ENCODE peak calls at places on chromosomes 2 and 18, in four cellular contexts. One of them, this sample, is unnamed. For H3K4me1 and H3K27me3, the result is how much of the 10 kb centered on the place peaks cover.

GRCh38 chr2:172285010-172285621 is 142.3 kb upstream of the ITGA6 start:
- DNase-seq in astrocyte: peak
- DNase-seq in stomach: no peak
- DNase-seq in esophagus squamous epithelium: no peak
- DNase-seq in this sample: peak

GRCh38 chr2:237193436-237193835 is 107.7 kb downstream of the COPS8 start:
- DNase-seq in astrocyte: no peak
- DNase-seq in esophagus squamous epithelium: no peak
- DNase-seq in stomach: no peak
- DNase-seq in this sample: no peak

GRCh38 chr2:129233751-129234406 is 745.6 kb upstream of the RAB6C start:
- DNase-seq in astrocyte: no peak
- DNase-seq in stomach: no peak
- DNase-seq in esophagus squamous epithelium: no peak
- DNase-seq in this sample: peak

GRCh38 chr2:105868060-105868459 is 123.3 kb downstream of the NCK2 start:
- DNase-seq in stomach: no peak
- DNase-seq in esophagus squamous epithelium: no peak
- DNase-seq in astrocyte: no peak
- DNase-seq in this sample: no peak

GRCh38 chr2:217054791-217055190 is 194.9 kb upstream of the TNP1 start:
- DNase-seq in stomach: no peak
- DNase-seq in esophagus squamous epithelium: no peak
- DNase-seq in astrocyte: peak
- DNase-seq in this sample: peak

GRCh38 chr2:96336873-96337272 is 1.3 kb downstream of the NCAPH start:
- DNase-seq in esophagus squamous epithelium: no peak
- DNase-seq in stomach: no peak
- DNase-seq in astrocyte: no peak
- DNase-seq in this sample: no peak

GRCh38 chr2:58535182-58535581 is 294.1 kb upstream of the FANCL start:
- DNase-seq in stomach: no peak
- DNase-seq in esophagus squamous epithelium: no peak
- DNase-seq in astrocyte: no peak
- DNase-seq in this sample: no peak

GRCh38 chr2:20129320-20130274 is 78.2 kb upstream of the LAPTM4A start:
- DNase-seq in stomach: peak
- DNase-seq in astrocyte: no peak
- DNase-seq in esophagus squamous epithelium: no peak
- DNase-seq in this sample: no peak

GRCh38 chr2:217741381-217741955 is 261.3 kb downstream of the TNS1 start:
- DNase-seq in esophagus squamous epithelium: no peak
- DNase-seq in stomach: no peak
- DNase-seq in astrocyte: no peak
- DNase-seq in this sample: no peak

GRCh38 chr2:44817673-44818335 is 123.7 kb upstream of the SIX3 start:
- DNase-seq in stomach: no peak
- DNase-seq in esophagus squamous epithelium: no peak
- DNase-seq in astrocyte: no peak
- DNase-seq in this sample: no peak

GRCh38 chr2:169276045-169276444 is 86.3 kb downstream of the LRP2 start:
- DNase-seq in stomach: no peak
- DNase-seq in esophagus squamous epithelium: no peak
- DNase-seq in astrocyte: no peak
- DNase-seq in this sample: peak

GRCh38 chr2:201795608-201796477 is 10.5 kb upstream of the CDK15 start:
- DNase-seq in esophagus squamous epithelium: no peak
- DNase-seq in astrocyte: peak
- DNase-seq in stomach: no peak
- DNase-seq in this sample: peak

GRCh38 chr2:163345795-163346573 is 389.8 kb downstream of the FIGN start:
- DNase-seq in esophagus squamous epithelium: no peak
- DNase-seq in stomach: no peak
- DNase-seq in astrocyte: peak
- DNase-seq in this sample: peak

GRCh38 chr18:10013621-10014543 is 100.1 kb downstream of the VAPA start:
- DNase-seq in stomach: no peak
- DNase-seq in esophagus squamous epithelium: no peak
- DNase-seq in astrocyte: no peak
- DNase-seq in this sample: no peak

GRCh38 chr2:184336688-184337087 is 261.6 kb upstream of the ZNF804A start:
- DNase-seq in stomach: no peak
- DNase-seq in esophagus squamous epithelium: no peak
- DNase-seq in astrocyte: peak
- DNase-seq in this sample: no peak

GRCh38 chr2:113219889-113220641 is 46.3 kb downstream of the PSD4 start:
- DNase-seq in astrocyte: no peak
- DNase-seq in stomach: peak
- DNase-seq in esophagus squamous epithelium: no peak
- DNase-seq in this sample: peak

GRCh38 chr2:196259507-196260481 is 88.4 kb upstream of the STK17B start:
- DNase-seq in astrocyte: peak
- DNase-seq in esophagus squamous epithelium: no peak
- DNase-seq in stomach: no peak
- DNase-seq in this sample: peak

GRCh38 chr2:99166218-99166617 is 11.5 kb downstream of the LIPT1 start:
- DNase-seq in stomach: no peak
- DNase-seq in astrocyte: no peak
- DNase-seq in esophagus squamous epithelium: no peak
- DNase-seq in this sample: no peak

GRCh38 chr2:172375247-172375646 is 52.1 kb upstream of the ITGA6 start:
- DNase-seq in esophagus squamous epithelium: no peak
- DNase-seq in astrocyte: no peak
- DNase-seq in stomach: no peak
- DNase-seq in this sample: no peak

GRCh38 chr18:75276813-75277628 is 66.4 kb downstream of the TSHZ1 start:
- DNase-seq in stomach: no peak
- DNase-seq in astrocyte: peak
- DNase-seq in esophagus squamous epithelium: no peak
- DNase-seq in this sample: no peak

DNA sequence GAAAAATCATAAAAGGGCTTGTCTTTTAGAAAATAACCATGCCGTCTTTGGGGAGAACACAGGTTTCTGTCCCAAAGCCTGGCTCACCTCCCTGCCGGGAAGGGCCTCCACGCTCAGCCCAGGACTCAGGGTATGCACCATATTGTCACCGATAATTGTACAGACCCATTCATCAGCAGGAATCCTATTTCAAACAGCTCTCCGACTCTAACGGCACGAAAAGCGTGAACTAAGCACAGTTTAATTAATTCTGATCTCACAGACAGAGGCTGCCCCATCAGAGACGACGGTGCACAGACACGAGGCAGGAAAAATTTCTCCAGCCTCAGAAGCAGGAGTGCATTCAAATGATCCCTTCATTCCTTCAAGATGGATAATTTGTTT is 276.2 kb downstream of the MYCN start:
- DNase-seq in astrocyte: no peak
- DNase-seq in stomach: no peak
- DNase-seq in esophagus squamous epithelium: no peak
- DNase-seq in this sample: no peak
- TF ChIP-seq CTCF in astrocyte: no peak
- TF ChIP-seq CTCF in stomach: no peak
- TF ChIP-seq CTCF in esophagus squamous epithelium: no peak
- TF ChIP-seq CTCF in this sample: no peak

DNA sequence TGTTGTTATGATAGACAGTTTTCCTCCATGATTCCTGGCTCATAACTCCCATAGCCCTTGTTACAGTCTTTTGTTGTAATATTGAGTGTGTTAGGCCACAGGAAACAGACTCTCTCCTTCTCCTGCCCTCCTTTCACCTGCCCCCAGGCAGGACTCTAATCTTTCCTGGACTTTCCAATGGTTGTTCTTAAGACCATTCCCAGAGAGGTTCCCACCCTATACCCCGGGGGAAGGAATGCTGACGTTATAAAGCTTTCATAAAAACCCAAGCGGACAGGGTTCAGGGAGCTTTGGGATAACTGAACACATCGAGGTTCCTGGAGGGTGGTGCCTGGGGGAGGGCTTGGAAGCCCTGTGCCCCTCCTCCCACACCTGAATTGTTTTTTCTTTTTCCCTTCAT is 2.8 kb upstream of the EFR3B start:
- DNase-seq in esophagus squamous epithelium: no peak
- DNase-seq in stomach: no peak
- DNase-seq in astrocyte: no peak
- DNase-seq in this sample: no peak
- H3K4me1 ChIP-seq in esophagus squamous epithelium: under half
- H3K4me1 ChIP-seq in stomach: under half
- H3K4me1 ChIP-seq in astrocyte: under half
- H3K4me1 ChIP-seq in this sample: under half

GRCh38 chr2:140472676-140473075 is 1658.1 kb downstream of the LRP1B start:
- DNase-seq in esophagus squamous epithelium: no peak
- DNase-seq in astrocyte: no peak
- DNase-seq in stomach: no peak
- DNase-seq in this sample: no peak

DNA sequence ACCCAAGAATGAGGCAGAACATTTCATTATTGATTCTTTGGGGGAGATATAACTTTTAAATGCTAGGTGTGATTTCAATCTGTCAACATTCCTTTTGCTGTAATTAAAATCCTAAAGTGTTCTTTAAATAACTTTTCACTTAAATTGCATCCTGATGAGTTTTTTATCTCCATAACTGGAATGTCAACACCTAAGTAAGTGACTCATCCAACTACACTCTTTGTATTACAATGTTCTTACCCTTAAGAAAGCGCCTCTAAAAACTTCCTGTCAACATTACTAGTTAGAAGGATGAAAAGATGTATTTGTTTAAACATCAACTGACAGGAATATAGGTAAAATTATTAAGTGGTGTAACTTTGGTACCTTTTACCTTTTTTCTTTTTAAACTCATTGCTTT is 1657.0 kb downstream of the LRP1B start:
- DNase-seq in esophagus squamous epithelium: no peak
- DNase-seq in astrocyte: no peak
- DNase-seq in stomach: no peak
- DNase-seq in this sample: no peak
- H3K27me3 ChIP-seq in esophagus squamous epithelium: under half
- H3K27me3 ChIP-seq in astrocyte: under half
- H3K27me3 ChIP-seq in stomach: under half
- H3K27me3 ChIP-seq in this sample: under half

DNA sequence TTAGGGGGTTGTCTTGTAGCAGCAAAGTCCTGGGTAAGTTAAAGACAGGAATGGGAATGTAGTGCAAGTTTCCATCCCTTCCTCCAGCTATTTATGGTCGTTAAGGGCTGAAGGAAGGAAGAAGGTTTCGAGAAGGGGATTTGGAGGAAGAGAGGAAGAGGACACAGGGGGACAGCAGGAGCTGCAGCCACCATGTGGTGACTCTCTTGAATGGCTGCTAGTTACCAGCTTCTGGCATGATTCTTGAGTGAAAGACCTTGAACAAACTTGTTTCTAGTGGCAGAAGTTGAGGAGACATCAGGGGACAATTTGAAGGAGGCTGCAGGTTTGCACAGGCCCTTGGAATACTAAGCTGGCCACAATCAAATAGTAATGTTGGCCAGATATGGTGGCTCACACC is 116.6 kb downstream of the MTX2 start:
- DNase-seq in astrocyte: no peak
- DNase-seq in esophagus squamous epithelium: no peak
- DNase-seq in stomach: no peak
- DNase-seq in this sample: no peak
- TF ChIP-seq CTCF in astrocyte: no peak
- TF ChIP-seq CTCF in esophagus squamous epithelium: no peak
- TF ChIP-seq CTCF in stomach: no peak
- TF ChIP-seq CTCF in this sample: no peak

GRCh38 chr18:34873966-34874365 is 163.9 kb downstream of the DTNA start:
- DNase-seq in stomach: no peak
- DNase-seq in astrocyte: peak
- DNase-seq in esophagus squamous epithelium: no peak
- DNase-seq in this sample: no peak
- H3K4me1 ChIP-seq in stomach: under half
- H3K4me1 ChIP-seq in astrocyte: under half
- H3K4me1 ChIP-seq in esophagus squamous epithelium: under half
- H3K4me1 ChIP-seq in this sample: under half

DNA sequence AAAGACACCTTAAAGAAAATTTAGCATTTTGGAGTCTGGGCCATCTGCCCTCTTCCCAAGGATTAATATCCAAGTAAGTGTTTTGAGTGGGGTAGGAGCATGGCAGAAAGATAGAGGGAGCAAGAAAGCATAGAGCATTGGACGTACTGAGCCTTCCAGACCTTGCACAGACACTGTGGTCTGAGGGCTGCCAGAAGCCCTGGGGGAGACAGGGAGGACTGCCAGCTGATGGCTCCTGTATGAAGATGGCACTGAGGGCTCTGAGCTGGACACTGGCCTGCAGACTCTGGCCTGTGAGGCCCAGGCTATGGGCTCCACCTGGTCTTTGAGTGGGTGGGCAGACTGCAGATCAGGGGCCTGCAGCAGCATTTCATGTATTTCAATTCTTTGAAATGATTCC is 2.9 kb upstream of the PKDCC start:
- DNase-seq in stomach: no peak
- DNase-seq in esophagus squamous epithelium: no peak
- DNase-seq in astrocyte: no peak
- DNase-seq in this sample: no peak
- H3K27me3 ChIP-seq in stomach: under half
- H3K27me3 ChIP-seq in esophagus squamous epithelium: under half
- H3K27me3 ChIP-seq in astrocyte: under half
- H3K27me3 ChIP-seq in this sample: under half

GRCh38 chr2:219430633-219431615 is 3.7 kb upstream of the SPEG start:
- DNase-seq in stomach: no peak
- DNase-seq in astrocyte: peak
- DNase-seq in esophagus squamous epithelium: no peak
- DNase-seq in this sample: peak
- TF ChIP-seq CTCF in stomach: no peak
- TF ChIP-seq CTCF in astrocyte: no peak
- TF ChIP-seq CTCF in esophagus squamous epithelium: no peak
- TF ChIP-seq CTCF in this sample: peak

GRCh38 chr2:9280204-9280603 is 73.6 kb downstream of the ASAP2 start:
- DNase-seq in astrocyte: no peak
- DNase-seq in esophagus squamous epithelium: no peak
- DNase-seq in stomach: no peak
- DNase-seq in this sample: no peak
- H3K4me1 ChIP-seq in astrocyte: under half
- H3K4me1 ChIP-seq in esophagus squamous epithelium: under half
- H3K4me1 ChIP-seq in stomach: under half
- H3K4me1 ChIP-seq in this sample: under half

DNA sequence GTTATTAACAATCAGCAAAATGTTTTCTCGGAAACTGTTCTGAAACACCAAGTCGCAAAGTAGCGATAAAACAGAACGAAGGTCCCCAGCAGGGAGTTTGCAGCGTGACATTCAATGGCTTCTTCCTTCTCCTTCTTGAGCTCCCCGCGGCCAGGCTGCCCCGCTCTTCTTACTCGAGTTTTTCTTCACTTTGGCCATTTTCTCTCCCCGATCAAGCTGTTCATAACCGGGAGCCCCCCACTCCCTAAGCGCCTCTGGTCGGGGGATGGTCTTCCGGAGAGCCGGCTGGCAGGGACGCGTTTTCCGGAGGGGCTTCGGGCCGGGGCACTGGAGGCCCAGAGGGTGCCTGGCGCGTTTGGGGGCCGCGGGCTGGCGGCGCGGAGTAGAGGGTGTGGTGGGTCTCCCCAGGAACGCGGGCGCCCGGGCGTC is 5.2 kb downstream of the SP9 start:
- DNase-seq in stomach: no peak
- DNase-seq in esophagus squamous epithelium: no peak
- DNase-seq in astrocyte: no peak
- DNase-seq in this sample: no peak
- H3K27me3 ChIP-seq in stomach: half or more
- H3K27me3 ChIP-seq in esophagus squamous epithelium: half or more
- H3K27me3 ChIP-seq in astrocyte: half or more
- H3K27me3 ChIP-seq in this sample: half or more